ENCODE peak calls at places on chromosome 12, in five cellular contexts. C, F, V, X and T are unnamed samples.

GRCh38 chr12:46233985-46234384 is 34.9 kb downstream of the SLC38A1 start:
- DNase-seq in C (no peak), F (no peak), V (no peak), X (no peak), T (no peak)

GRCh38 chr12:47838286-47838931 is 18.7 kb upstream of the HDAC7 start:
- DNase-seq in C (no peak), F (peak; percentile 26), V (peak; percentile 71), X (no peak), T (peak; percentile 63)

GRCh38 chr12:6199531-6200265 is 502 bp upstream of the CD9 start:
- DNase-seq in C (no peak), F (peak; percentile 65), V (peak; percentile 71), X (no peak), T (peak; percentile 84)

GRCh38 chr12:28993720-28994119 is 155.4 kb upstream of the FAR2 start:
- DNase-seq in C (no peak), F (no peak), V (no peak), X (no peak), T (no peak)

GRCh38 chr12:131901431-131902331 is 7.3 kb downstream of the ULK1 start:
- DNase-seq in C (no peak), F (no peak), V (no peak), X (no peak), T (no peak)

GRCh38 chr12:104219908-104220404 is 4.4 kb downstream of the TXNRD1 start:
- DNase-seq in C (no peak), F (peak; percentile 97), V (peak; percentile 92), X (no peak), T (no peak)

GRCh38 chr12:68611094-68611818 is 557 bp downstream of the RAP1B start:
- DNase-seq in C (no peak), F (peak; percentile 60), V (peak; percentile 57), X (peak; percentile 18), T (peak; percentile 51)

GRCh38 chr12:118354903-118355302 is 17.8 kb downstream of the TAOK3 start:
- DNase-seq in C (no peak), F (no peak), V (no peak), X (no peak), T (no peak)

GRCh38 chr12:56087220-56087619 is 7.3 kb downstream of the ERBB3 start:
- DNase-seq in C (no peak), F (no peak), V (no peak), X (no peak), T (no peak)

GRCh38 chr12:72346331-72346944 is 74.3 kb downstream of the TRHDE start:
- DNase-seq in C (peak; percentile 59), F (peak; percentile 80), V (peak; percentile 77), X (peak; percentile 80), T (peak; percentile 89)

GRCh38 chr12:7162691-7163114 is 26.8 kb upstream of the PEX5 start:
- DNase-seq in C (peak; percentile 46), F (peak; percentile 76), V (peak; percentile 8), X (no peak), T (peak; percentile 93)

GRCh38 chr12:30822385-30823139 is 67.8 kb upstream of the CAPRIN2 start:
- DNase-seq in C (no peak), F (peak; percentile 31), V (peak; percentile 69), X (peak; percentile 35), T (peak; percentile 79)

GRCh38 chr12:45379261-45379660 is 163.4 kb downstream of the ANO6 start:
- DNase-seq in C (no peak), F (no peak), V (no peak), X (no peak), T (no peak)

GRCh38 chr12:63857771-63858670 is 13.5 kb downstream of the SRGAP1 start:
- DNase-seq in C (no peak), F (no peak), V (no peak), X (no peak), T (no peak)

GRCh38 chr12:132033627-132034026 is 83.9 kb downstream of the EP400 start:
- DNase-seq in C (no peak), F (no peak), V (no peak), X (no peak), T (no peak)

GRCh38 chr12:115937345-115937744 is 340.1 kb downstream of the MED13L start:
- DNase-seq in C (no peak), F (no peak), V (no peak), X (no peak), T (no peak)

GRCh38 chr12:51887476-51888315 is at the start of gene ANKRD33:
- DNase-seq in C (no peak), F (peak; percentile 80), V (peak; percentile 68), X (no peak), T (peak; percentile 94)

GRCh38 chr12:109291531-109292341 is 17.3 kb downstream of the FOXN4 start:
- DNase-seq in C (peak; percentile 56), F (no peak), V (peak; percentile 8), X (peak; percentile 93), T (peak; percentile 97)

GRCh38 chr12:94603434-94604068 is 46.8 kb downstream of the TMCC3 start:
- DNase-seq in C (no peak), F (peak; percentile 18), V (no peak), X (no peak), T (no peak)

GRCh38 chr12:30989754-30990153 is 63.2 kb downstream of the TSPAN11 start:
- DNase-seq in C (no peak), F (peak; percentile 60), V (no peak), X (no peak), T (peak; percentile 82)

GRCh38 chr12:2229661-2230539 is 177.1 kb downstream of the CACNA1C start:
- DNase-seq in C (no peak), F (no peak), V (no peak), X (no peak), T (peak; percentile 89)

GRCh38 chr12:70185301-70185700 is 57.9 kb upstream of the CNOT2 start:
- DNase-seq in C (no peak), F (no peak), V (no peak), X (no peak), T (no peak)

GRCh38 chr12:86261606-86262005 is 5.4 kb upstream of the MGAT4C start:
- DNase-seq in C (no peak), F (no peak), V (no peak), X (no peak), T (no peak)

GRCh38 chr12:84079621-84080020 is 833.0 kb downstream of the SLC6A15 start:
- DNase-seq in C (no peak), F (no peak), V (no peak), X (no peak), T (no peak)

GRCh38 chr12:80622271-80622670 is 85.2 kb upstream of the MYF6 start:
- DNase-seq in C (no peak), F (no peak), V (no peak), X (no peak), T (no peak)

GRCh38 chr12:27531916-27532315 is 7.9 kb downstream of the PPFIBP1 start:
- DNase-seq in C (no peak), F (peak; percentile 32), V (no peak), X (no peak), T (no peak)

GRCh38 chr12:104748790-104749189 is 209.3 kb downstream of the SLC41A2 start:
- DNase-seq in C (no peak), F (peak; percentile 79), V (peak; percentile 73), X (no peak), T (peak; percentile 12)

GRCh38 chr12:101793401-101793800 is 37.4 kb downstream of the GNPTAB start:
- DNase-seq in C (no peak), F (peak; percentile 71), V (peak; percentile 63), X (no peak), T (no peak)

GRCh38 chr12:71194657-71195056 is 36.9 kb upstream of the TSPAN8 start:
- DNase-seq in C (no peak), F (no peak), V (no peak), X (no peak), T (no peak)

GRCh38 chr12:93427779-93428564 is 13.8 kb downstream of the UBE2N start:
- DNase-seq in C (no peak), F (no peak), V (peak; percentile 31), X (no peak), T (no peak)

DNA sequence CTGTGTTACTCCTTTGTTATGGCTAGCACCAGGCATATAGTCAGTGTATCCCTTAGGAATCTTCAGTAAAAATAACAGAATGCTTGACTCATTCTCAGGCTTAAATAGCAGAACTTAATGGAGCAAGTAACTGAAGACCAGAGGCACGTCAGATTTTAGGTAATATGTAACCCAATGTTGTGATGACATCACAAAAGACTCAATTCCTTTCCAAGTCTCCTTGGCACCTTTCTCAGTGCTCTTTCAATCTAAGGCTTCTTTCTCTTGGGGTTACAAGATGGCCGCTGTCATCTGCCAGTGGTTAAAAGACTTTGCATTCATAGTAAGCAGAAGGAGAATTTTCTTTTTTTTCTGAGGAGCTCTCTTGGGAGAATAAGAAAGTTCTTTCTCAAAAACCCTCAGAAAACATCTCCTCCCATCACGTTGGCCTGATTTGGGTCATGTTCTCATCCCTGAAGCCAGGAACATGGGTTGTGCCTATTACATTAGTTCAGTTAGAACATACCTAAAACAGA is 33.4 kb upstream of the DCN start:
- DNase-seq in C (no peak), F (no peak), V (peak; percentile 48), X (no peak), T (no peak)
- H4K8ac ChIP-seq in C (no peak overlapping the region), F (no peak overlapping the region), V (no peak overlapping the region), X (no peak overlapping the region), T (no peak overlapping the region)

GRCh38 chr12:65856521-65856920 is 32.2 kb downstream of the HMGA2 start:
- DNase-seq in C (no peak), F (no peak), V (no peak), X (no peak), T (no peak)
- H2BK12ac ChIP-seq in C (no peak overlapping the region), F (no peak overlapping the region), V (no peak overlapping the region), X (no peak overlapping the region), T (no peak overlapping the region)

DNA sequence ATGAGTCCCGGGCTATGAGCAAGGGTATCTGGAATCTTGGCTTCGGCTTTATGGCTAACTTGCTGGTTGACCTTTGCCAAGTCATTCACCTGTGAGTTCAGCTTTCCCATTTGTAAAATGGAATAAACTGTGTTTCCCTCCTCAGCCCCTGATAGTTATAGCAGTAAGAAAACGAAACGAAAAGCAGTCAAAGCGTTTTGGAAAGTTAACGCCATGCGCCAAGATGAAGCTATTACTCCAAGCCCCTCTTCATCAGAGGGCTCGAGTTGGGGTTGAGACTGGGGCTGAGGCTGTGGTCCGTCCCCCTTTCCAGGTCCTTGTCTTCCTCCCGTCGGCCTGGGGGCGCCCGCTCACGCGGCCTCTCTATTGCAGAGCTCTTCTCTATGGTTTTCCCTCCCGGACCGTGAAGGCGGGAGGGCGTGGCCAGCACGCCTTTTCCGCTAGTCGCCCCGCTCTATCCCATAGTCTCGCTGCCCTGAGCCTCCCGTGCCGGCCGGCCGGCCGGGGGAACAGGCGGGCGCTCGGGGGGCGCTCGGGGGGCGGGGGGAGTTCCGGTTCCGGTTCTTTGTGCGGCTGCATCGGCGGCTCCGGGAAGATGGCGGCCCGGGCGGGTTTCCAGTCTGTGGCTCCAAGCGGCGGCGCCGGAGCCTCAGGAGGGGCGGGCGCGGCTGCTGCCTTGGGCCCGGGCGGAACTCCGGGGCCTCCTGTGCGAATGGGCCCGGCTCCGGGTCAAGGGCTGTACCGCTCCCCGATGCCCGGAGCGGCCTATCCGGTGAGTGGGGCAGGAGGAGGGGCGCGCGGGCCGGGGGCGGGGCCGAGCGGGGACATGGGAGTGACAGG is at the start of gene SMARCD1:
- DNase-seq in C (peak; percentile 93), F (peak; percentile 78), V (peak; percentile 90), X (peak; percentile 95), T (peak; percentile 98)
- H3K4ac ChIP-seq in C (peak within 1 kb of the TSS; percentile 8), F (peak within 1 kb of the TSS; percentile 84), V (peak within 1 kb of the TSS; percentile 70), X (no peak within 1 kb of the TSS), T (no peak within 1 kb of the TSS)

DNA sequence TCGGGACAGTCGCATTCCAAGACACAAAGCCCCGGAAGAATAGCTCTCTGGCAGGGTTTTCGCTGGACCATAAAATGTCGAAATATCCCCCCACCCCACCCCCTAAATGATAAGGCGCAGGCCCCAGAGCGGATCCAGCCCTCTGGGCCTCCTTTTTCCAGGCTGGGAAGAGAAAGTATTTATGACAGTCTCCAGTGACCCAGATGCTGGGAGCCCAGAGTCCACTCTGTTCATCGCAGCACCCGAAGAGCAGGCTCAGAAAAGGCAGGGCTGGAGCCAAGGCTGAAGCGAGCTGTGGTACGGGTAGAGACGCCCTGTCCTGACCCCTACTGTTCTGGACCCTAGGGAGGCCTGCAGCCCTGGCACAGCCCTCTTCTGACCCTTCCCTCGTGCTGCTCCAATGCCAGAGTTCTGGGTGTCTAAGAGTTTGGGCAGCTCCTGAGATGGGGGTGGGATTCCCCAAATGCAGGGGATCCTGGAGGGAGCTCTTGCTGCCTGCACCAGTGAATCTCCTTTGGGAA is 2.0 kb upstream of the HOXC8 start:
- DNase-seq in C (no peak), F (no peak), V (peak; percentile 65), X (no peak), T (no peak)
- H4K8ac ChIP-seq in C (no peak overlapping the region), F (no peak overlapping the region), V (peak overlapping the region; percentile 16), X (no peak overlapping the region), T (no peak overlapping the region)